ENCODE peak calls at places on chromosomes 3 and 15, in six cellular contexts. Z is fibroblast of the aortic adventitia, Y is nephron progenitor cell, X is GM20000, L is keratinocyte, D is HepG2. I is an unnamed sample.

GRCh38 chr3:39705351-39705900 is 104.0 kb upstream of the MYRIP start:
- DNase-seq in D (no peak), Z (peak), L (no peak), X (no peak), Y (no peak), I (no peak)

GRCh38 chr15:80173022-80173759 is 20.4 kb downstream of the FAH start:
- DNase-seq in L (no peak), Y (peak), D (peak), X (peak), Z (peak), I (no peak)

GRCh38 chr3:143482106-143483088 is 362.8 kb downstream of the CHST2 start:
- DNase-seq in L (no peak), Y (no peak), Z (peak), D (no peak), X (no peak), I (no peak)

GRCh38 chr15:57213783-57214366 is 162.4 kb upstream of the CGNL1 start:
- DNase-seq in D (peak), Y (no peak), L (no peak), X (peak), Z (peak), I (no peak)

GRCh38 chr3:132180337-132180791 is 136.8 kb upstream of the ACP3 start:
- DNase-seq in Z (peak), Y (peak), X (peak), D (peak), L (no peak), I (peak)

GRCh38 chr3:81891496-81891895 is 130.1 kb upstream of the GBE1 start:
- DNase-seq in L (no peak), X (no peak), D (no peak), Y (no peak), Z (no peak), I (no peak)

GRCh38 chr3:16824085-16824696 is 60.6 kb upstream of the PLCL2 start:
- DNase-seq in Z (no peak), Y (no peak), X (peak), D (no peak), L (no peak), I (no peak)

GRCh38 chr15:60901647-60902046 is 327.5 kb downstream of the RORA start:
- DNase-seq in X (peak), Z (no peak), Y (no peak), L (no peak), D (no peak), I (no peak)

GRCh38 chr3:30553641-30554316 is 52.6 kb upstream of the TGFBR2 start:
- DNase-seq in D (no peak), Z (no peak), Y (no peak), X (no peak), L (no peak), I (no peak)

GRCh38 chr3:157823050-157823449 is 283.2 kb downstream of the SHOX2 start:
- DNase-seq in L (no peak), Z (no peak), Y (no peak), D (no peak), X (no peak), I (no peak)

GRCh38 chr3:190094201-190094718 is 26.4 kb downstream of the P3H2 start:
- DNase-seq in Z (peak), Y (no peak), X (no peak), D (no peak), L (no peak), I (no peak)

I was measured in epithelial cell of prostate.